ENCODE peak calls at places on chromosomes 1 and 21, in nine cellular contexts. B, C, X, Z, V, K, E, O and Q are unnamed samples.

GRCh38 chr1:150293433-150294253 is at the start of gene MRPS21:
- DNase-seq in B (peak; percentile 90), C (peak; percentile 88), X (peak; percentile 91), Z (peak; percentile 96), V (peak; percentile 95), K (peak; percentile 93), E (peak; percentile 88), O (peak; percentile 94), Q (peak; percentile 61)

GRCh38 chr1:241074507-241074906 is 282.5 kb downstream of the RGS7 start:
- DNase-seq in B (no peak), C (no peak), X (no peak), Z (no peak), V (no peak), K (no peak), E (no peak), O (peak; percentile 22), Q (no peak)

GRCh38 chr1:113353581-113353980 is 36.7 kb upstream of the MAGI3 start:
- DNase-seq in B (no peak), C (no peak), X (no peak), Z (no peak), V (no peak), K (no peak), E (no peak), O (peak; percentile 23), Q (no peak)

GRCh38 chr1:184859381-184860105 is 104.9 kb upstream of the EDEM3 start:
- DNase-seq in B (no peak), C (no peak), X (peak; percentile 27), Z (no peak), V (no peak), K (no peak), E (no peak), O (no peak), Q (no peak)

GRCh38 chr1:169148472-169149252 is 42.2 kb downstream of the ATP1B1 start:
- DNase-seq in B (peak; percentile 24), C (no peak), X (no peak), Z (no peak), V (no peak), K (no peak), E (no peak), O (no peak), Q (no peak)

GRCh38 chr1:44030606-44031050 is 634 bp downstream of the SLC6A9 start:
- DNase-seq in B (peak; percentile 48), C (no peak), X (peak; percentile 64), Z (peak; percentile 90), V (no peak), K (peak; percentile 41), E (peak; percentile 63), O (peak; percentile 58), Q (no peak)

GRCh38 chr1:36849956-36850355 is 184.4 kb downstream of the GRIK3 start:
- DNase-seq in B (no peak), C (no peak), X (no peak), Z (no peak), V (no peak), K (no peak), E (no peak), O (no peak), Q (no peak)

GRCh38 chr1:86507935-86508582 is 38.8 kb upstream of the CLCA4 start:
- DNase-seq in B (no peak), C (peak; percentile 19), X (no peak), Z (peak; percentile 70), V (no peak), K (peak; percentile 22), E (no peak), O (peak; percentile 40), Q (no peak)

GRCh38 chr1:200528838-200529565 is 91.5 kb downstream of the KIF14 start:
- DNase-seq in B (no peak), C (no peak), X (no peak), Z (no peak), V (no peak), K (no peak), E (no peak), O (no peak), Q (no peak)

GRCh38 chr1:243939167-243939848 is 89.3 kb upstream of the AKT3 start:
- DNase-seq in B (no peak), C (no peak), X (no peak), Z (no peak), V (no peak), K (no peak), E (no peak), O (peak; percentile 54), Q (no peak)

GRCh38 chr1:36321119-36321951 is 2.1 kb downstream of the EVA1B start:
- DNase-seq in B (peak; percentile 56), C (peak; percentile 77), X (peak; percentile 53), Z (peak; percentile 97), V (peak; percentile 88), K (peak; percentile 94), E (no peak), O (no peak), Q (no peak)

GRCh38 chr1:37656881-37657280 is 22.2 kb upstream of the RSPO1 start:
- DNase-seq in B (no peak), C (no peak), X (no peak), Z (no peak), V (no peak), K (no peak), E (no peak), O (no peak), Q (no peak)

GRCh38 chr1:209375681-209376360 is 207.7 kb upstream of the CAMK1G start:
- DNase-seq in B (no peak), C (no peak), X (no peak), Z (no peak), V (no peak), K (no peak), E (no peak), O (no peak), Q (no peak)

GRCh38 chr1:111802984-111803383 is 47.3 kb downstream of the DDX20 start:
- DNase-seq in B (no peak), C (no peak), X (no peak), Z (no peak), V (no peak), K (no peak), E (no peak), O (no peak), Q (no peak)

GRCh38 chr1:213127074-213127473 is 76.0 kb downstream of the RPS6KC1 start:
- DNase-seq in B (no peak), C (no peak), X (no peak), Z (no peak), V (no peak), K (no peak), E (no peak), O (no peak), Q (no peak)

GRCh38 chr1:213135572-213135971 is 84.5 kb downstream of the RPS6KC1 start:
- DNase-seq in B (no peak), C (no peak), X (no peak), Z (no peak), V (no peak), K (no peak), E (no peak), O (no peak), Q (no peak)

GRCh38 chr1:213136190-213136917 is 85.3 kb downstream of the RPS6KC1 start:
- DNase-seq in B (no peak), C (no peak), X (no peak), Z (no peak), V (no peak), K (no peak), E (no peak), O (no peak), Q (no peak)

GRCh38 chr1:213131851-213132655 is 81.0 kb downstream of the RPS6KC1 start:
- DNase-seq in B (no peak), C (no peak), X (no peak), Z (no peak), V (no peak), K (no peak), E (no peak), O (no peak), Q (no peak)
- TF ChIP-seq CTCF in B (peak; percentile 22), C (no peak), X (no peak), Z (no peak), V (no peak), K (no peak), E (no peak), O (peak; percentile 24), Q (peak; percentile 9)

GRCh38 chr1:203441811-203442210 is 33.8 kb upstream of the PRELP start:
- DNase-seq in B (no peak), C (no peak), X (no peak), Z (no peak), V (no peak), K (no peak), E (no peak), O (no peak), Q (peak; percentile 58)

GRCh38 chr1:203442821-203443220 is 32.8 kb upstream of the PRELP start:
- DNase-seq in B (no peak), C (no peak), X (no peak), Z (no peak), V (peak; percentile 65), K (peak; percentile 44), E (no peak), O (no peak), Q (no peak)

GRCh38 chr1:203439086-203439620 is 36.5 kb upstream of the PRELP start:
- DNase-seq in B (no peak), C (no peak), X (no peak), Z (no peak), V (no peak), K (no peak), E (no peak), O (no peak), Q (no peak)

GRCh38 chr1:203443296-203443695 is 32.3 kb upstream of the PRELP start:
- DNase-seq in B (no peak), C (no peak), X (no peak), Z (no peak), V (no peak), K (no peak), E (no peak), O (no peak), Q (no peak)

GRCh38 chr1:203440780-203441179 is 34.8 kb upstream of the PRELP start:
- DNase-seq in B (peak; percentile 64), C (no peak), X (peak; percentile 44), Z (peak; percentile 78), V (peak; percentile 84), K (peak; percentile 86), E (peak; percentile 81), O (peak; percentile 61), Q (no peak)
- TF ChIP-seq CTCF in B (peak; percentile 46), C (peak; percentile 14), X (no peak), Z (peak; percentile 70), V (peak; percentile 46), K (peak; percentile 77), E (no peak), O (peak; percentile 48), Q (no peak)

DNA sequence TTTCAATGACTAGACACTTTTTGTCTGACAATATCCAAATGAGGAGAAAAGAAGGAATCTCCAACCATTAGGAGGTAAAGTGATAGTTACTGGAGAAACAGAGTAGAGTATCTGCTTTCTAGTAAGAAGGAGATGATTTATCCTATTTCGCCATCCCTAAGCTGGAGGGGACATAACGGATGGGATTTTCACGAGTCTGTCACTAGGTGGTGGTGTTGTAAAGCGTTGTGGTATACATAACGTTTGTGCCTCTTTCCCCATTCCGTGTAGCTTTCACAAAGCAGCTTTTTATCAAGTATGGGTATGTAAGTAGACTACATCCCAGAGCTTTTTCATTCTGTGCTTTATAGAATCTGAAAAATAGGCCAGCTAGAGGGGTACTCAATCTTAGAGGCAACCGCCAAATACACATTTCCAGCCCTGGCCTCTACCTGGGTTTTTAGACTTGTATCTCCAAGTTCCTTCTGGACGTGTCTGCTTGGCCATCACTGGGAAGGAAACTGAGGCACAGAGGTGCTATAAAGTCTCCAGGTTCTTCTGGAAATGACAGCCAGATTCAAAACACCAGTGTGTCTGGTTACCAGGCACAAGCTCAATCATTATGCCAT is 33.3 kb upstream of the FAM3B start:
- DNase-seq in B (peak; percentile 68), C (peak; percentile 39), X (peak; percentile 74), Z (peak; percentile 63), V (no peak), K (peak; percentile 62), E (no peak), O (peak; percentile 89), Q (no peak)
- TF ChIP-seq CTCF in B (peak; percentile 93), C (peak; percentile 73), X (peak; percentile 93), Z (peak; percentile 88), V (peak; percentile 64), K (peak; percentile 47), E (peak; percentile 53), O (peak; percentile 82), Q (peak; percentile 55)

GRCh38 chr1:24308365-24309015 is 10.7 kb upstream of the GRHL3 start:
- DNase-seq in B (no peak), C (no peak), X (no peak), Z (peak; percentile 90), V (no peak), K (no peak), E (no peak), O (peak; percentile 50), Q (no peak)
- TF ChIP-seq CTCF in B (no peak), C (peak; percentile 50), X (no peak), Z (peak; percentile 76), V (no peak), K (no peak), E (no peak), O (no peak), Q (no peak)